ENCODE peak calls at places on chromosomes 7 and 10, in four cellular contexts. F, Q, U and E are unnamed samples. For H3K4me1, the result is how much of the 10 kb centered on the place peaks cover.

GRCh38 chr7:78379148-78379547 is 580.6 kb downstream of the PHTF2 start:
- DNase-seq in F (no peak), Q (no peak), U (no peak), E (no peak)

GRCh38 chr10:117217196-117217761 is 20.0 kb downstream of the KCNK18 start:
- DNase-seq in F (no peak), Q (peak), U (no peak), E (peak)

GRCh38 chr7:151013728-151014497 is 10.4 kb downstream of the ATG9B start:
- DNase-seq in F (peak), Q (peak), U (peak), E (peak)

GRCh38 chr10:33273295-33274002 is 61.0 kb downstream of the NRP1 start:
- DNase-seq in F (peak), Q (no peak), U (peak), E (peak)

GRCh38 chr10:111600772-111601171 is 523.9 kb downstream of the ADRA2A start:
- DNase-seq in F (peak), Q (no peak), U (peak), E (peak)

GRCh38 chr10:64365663-64366062 is 844.5 kb downstream of the REEP3 start:
- DNase-seq in F (no peak), Q (no peak), U (no peak), E (no peak)

GRCh38 chr7:149825567-149826343 is 12.4 kb upstream of the ZNF862 start:
- DNase-seq in F (no peak), Q (no peak), U (no peak), E (peak)

GRCh38 chr10:123213192-123213591 is 59.0 kb downstream of the BUB3 start:
- DNase-seq in F (no peak), Q (no peak), U (no peak), E (no peak)

GRCh38 chr7:137718360-137718759 is 128.4 kb downstream of the DGKI start:
- DNase-seq in F (no peak), Q (no peak), U (no peak), E (no peak)

GRCh38 chr10:85111271-85111670 is 782.9 kb downstream of the CCSER2 start:
- DNase-seq in F (no peak), Q (no peak), U (no peak), E (no peak)

GRCh38 chr7:71479231-71479630 is 347.3 kb downstream of the GALNT17 start:
- DNase-seq in F (no peak), Q (no peak), U (no peak), E (no peak)

GRCh38 chr7:47453093-47454056 is 128.5 kb downstream of the TNS3 start:
- DNase-seq in F (no peak), Q (no peak), U (peak), E (peak)

GRCh38 chr10:3220853-3221252 is 48.3 kb upstream of the PITRM1 start:
- DNase-seq in F (no peak), Q (no peak), U (no peak), E (no peak)

GRCh38 chr10:77463967-77464745 is 173.5 kb downstream of the KCNMA1 start:
- DNase-seq in F (no peak), Q (no peak), U (no peak), E (no peak)

DNA sequence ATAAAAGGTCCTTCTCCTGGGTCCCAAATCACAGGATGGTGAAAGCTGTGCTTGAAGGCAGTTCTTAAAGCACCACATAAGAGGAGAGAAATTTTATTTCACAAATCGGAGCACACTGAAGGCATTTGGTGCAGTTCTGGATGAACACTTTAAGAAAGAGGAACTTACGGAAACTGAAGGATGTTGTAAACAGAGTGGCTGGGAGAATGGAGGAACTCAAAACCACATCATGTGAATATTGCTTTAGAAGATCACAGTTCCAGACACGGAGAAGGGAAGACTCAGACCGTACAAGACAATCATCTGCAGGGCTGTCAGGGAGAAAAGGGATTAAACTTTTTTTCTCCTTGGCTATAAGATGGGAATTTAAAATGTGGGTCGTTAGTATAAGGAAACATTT is 9.0 kb upstream of the GPR141 start:
- DNase-seq in F (no peak), Q (no peak), U (no peak), E (no peak)
- H3K4me1 ChIP-seq in F (under half), Q (under half), U (under half), E (under half)

GRCh38 chr7:41312235-41312634 is 390.7 kb downstream of the INHBA start:
- DNase-seq in F (no peak), Q (no peak), U (no peak), E (peak)
- H3K4me1 ChIP-seq in F (under half), Q (under half), U (under half), E (under half)

DNA sequence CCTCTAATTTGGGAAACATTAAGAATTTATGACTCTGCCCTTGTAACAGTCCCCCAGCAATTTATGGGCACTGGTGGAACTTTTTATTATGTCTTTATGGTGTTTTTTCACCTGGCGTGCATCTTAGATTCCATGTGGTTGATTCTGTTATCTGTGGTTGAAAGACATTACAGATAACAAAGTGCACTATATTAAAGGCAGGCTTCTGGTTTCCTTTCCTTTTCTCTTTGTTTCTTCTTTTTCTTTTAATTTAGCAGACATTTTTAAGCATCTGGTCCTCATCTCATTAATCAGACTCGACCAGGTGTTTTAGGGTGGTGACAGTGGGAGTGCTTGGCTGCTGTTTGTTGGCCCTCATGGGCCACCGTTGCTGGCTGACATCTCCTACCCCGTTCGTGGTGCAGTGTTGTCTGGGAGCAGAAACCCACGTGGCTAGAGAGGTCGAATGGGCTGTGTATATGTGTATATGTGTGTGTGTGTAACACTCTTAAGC is 77.4 kb downstream of the LRMDA start:
- DNase-seq in F (peak), Q (no peak), U (no peak), E (no peak)
- H3K4me1 ChIP-seq in F (under half), Q (under half), U (under half), E (under half)

DNA sequence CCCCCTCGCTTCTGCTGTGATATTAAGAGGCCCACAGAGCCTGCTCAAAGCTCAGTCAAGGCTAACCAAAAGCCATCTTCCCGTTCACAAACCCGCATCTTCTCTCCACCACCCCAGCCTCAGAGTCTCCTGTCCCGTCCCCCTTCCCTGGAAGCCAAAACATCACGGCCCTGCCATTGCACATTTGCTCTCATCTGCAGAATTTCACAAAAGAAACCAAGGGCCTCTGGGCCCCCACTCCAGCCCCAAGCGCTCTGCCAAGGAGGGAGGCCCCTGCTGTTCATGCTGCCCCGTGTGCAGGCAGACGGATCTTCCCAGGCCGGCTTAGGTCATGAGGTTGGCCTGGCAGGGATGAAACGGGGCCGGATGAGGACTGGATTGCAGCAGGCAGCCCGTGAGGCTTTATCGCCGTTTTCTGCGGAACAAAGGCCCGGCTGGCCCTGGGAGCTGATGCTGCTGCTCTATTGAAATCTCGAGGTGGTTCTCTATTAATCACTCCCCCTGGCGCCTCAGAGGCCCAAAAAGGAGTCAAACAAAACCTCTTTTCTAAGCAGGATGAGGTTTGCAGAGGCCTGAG is 31.5 kb upstream of the FOXK1 start:
- DNase-seq in F (no peak), Q (no peak), U (peak), E (no peak)
- H3K4me1 ChIP-seq in F (under half), Q (under half), U (under half), E (under half)

GRCh38 chr10:71270301-71270777 is 48.7 kb upstream of the SLC29A3 start:
- DNase-seq in F (peak), Q (no peak), U (peak), E (no peak)
- H3K4me1 ChIP-seq in F (under half), Q (under half), U (under half), E (under half)

GRCh38 chr10:119625570-119626280 is 25.5 kb upstream of the BAG3 start:
- DNase-seq in F (no peak), Q (no peak), U (no peak), E (no peak)
- H3K4me1 ChIP-seq in F (under half), Q (under half), U (under half), E (under half)